ENCODE peak calls at places on chromosomes 12 and 14, in ten cellular contexts. V is activated T-helper 1 cell treated with anti-CD3 and anti-CD28 coated beads, Interleukin-12 subunit alpha, Interleukin-12 subunit beta, Interleukin-2, Interleukin-4 antibody, amounts not matched to agents 30 ng/mL and 10 ng/mL and 1 ng/mL, durations not matched to agents 14 hours and 24 hours and 36 hours; T is stimulated activated CD4-positive, alpha-beta T cell treated with anti-CD3 and anti-CD28 coated beads, Interleukin-15, amount 100 ng/mL, for 48 hours; X is neural progenitor cell; H is AG09319; K is activated B cell treated with CpG ODN at 0.5 μM for 24 hours; J is GM12865; G is stimulated activated CD8-positive, alpha-beta memory T cell treated with anti-CD3 and anti-CD28 coated beads, Interleukin-2, amount 100 ng/mL, for 48 hours; Z is M059J; B is body of pancreas. A is an unnamed sample.

GRCh38 chr12:22539055-22539454 is 5.3 kb downstream of the C2CD5 start:
- DNase-seq in K (no peak), Z (no peak), G (no peak), B (no peak), V (no peak), T (no peak), X (no peak), J (peak; percentile 9), H (no peak), A (no peak)

GRCh38 chr12:55762646-55763045 is 19.7 kb downstream of the GDF11 start:
- DNase-seq in H (no peak), Z (no peak), B (no peak), X (no peak), G (no peak), K (no peak), T (no peak), V (no peak), J (no peak), A (no peak)

GRCh38 chr14:50954811-50955372 is 10.6 kb upstream of the PYGL start:
- DNase-seq in G (no peak), Z (peak; percentile 73), X (peak; percentile 30), K (no peak), B (no peak), T (no peak), V (no peak), H (no peak), J (peak; percentile 48), A (no peak)

GRCh38 chr12:100593490-100593889 is 20.0 kb downstream of the GAS2L3 start:
- DNase-seq in H (no peak), G (no peak), V (no peak), Z (peak; percentile 33), T (no peak), B (no peak), K (no peak), X (no peak), J (no peak), A (no peak)

GRCh38 chr14:100059433-100059781 is 5.8 kb upstream of the EVL start:
- DNase-seq in B (no peak), X (no peak), V (no peak), G (no peak), J (no peak), H (no peak), Z (no peak), K (no peak), T (no peak), A (no peak)

GRCh38 chr14:75514673-75515630 is 7.3 kb upstream of the BATF start:
- DNase-seq in X (peak; percentile 20), Z (peak; percentile 39), V (no peak), B (no peak), H (no peak), G (no peak), J (peak; percentile 90), T (peak; percentile 24), K (peak; percentile 61), A (no peak)

GRCh38 chr12:122200541-122201175 is 2.9 kb upstream of the B3GNT4 start:
- DNase-seq in K (no peak), B (no peak), T (no peak), G (no peak), Z (no peak), V (no peak), X (peak; percentile 49), H (no peak), J (no peak), A (no peak)

GRCh38 chr12:114770323-114770722 is 86.3 kb upstream of the TBX3 start:
- DNase-seq in V (no peak), X (no peak), G (no peak), H (no peak), Z (peak; percentile 78), J (no peak), T (no peak), K (no peak), B (no peak), A (no peak)

GRCh38 chr12:110371408-110372055 is 32.0 kb downstream of the ANAPC7 start:
- DNase-seq in G (no peak), V (no peak), T (no peak), B (no peak), J (peak; percentile 74), H (no peak), Z (no peak), K (peak; percentile 78), X (no peak), A (no peak)

GRCh38 chr12:131828671-131829350 is 618 bp downstream of the MMP17 start:
- DNase-seq in T (no peak), J (no peak), Z (peak; percentile 40), X (peak; percentile 30), V (no peak), K (peak; percentile 48), G (no peak), H (no peak), B (no peak), A (no peak)

GRCh38 chr12:117120787-117121186 is 21.6 kb upstream of the TESC start:
- DNase-seq in T (no peak), B (no peak), G (no peak), Z (no peak), J (no peak), K (no peak), X (no peak), V (no peak), H (no peak), A (no peak)

GRCh38 chr12:24776856-24777255 is 172.0 kb downstream of the BCAT1 start:
- DNase-seq in G (no peak), K (no peak), Z (peak; percentile 14), B (no peak), H (no peak), T (no peak), X (no peak), J (no peak), V (no peak), A (no peak)

GRCh38 chr14:61558271-61558670 is 137.0 kb upstream of the HIF1A start:
- DNase-seq in X (no peak), V (no peak), Z (peak; percentile 44), K (no peak), G (no peak), H (no peak), J (no peak), B (no peak), T (no peak), A (no peak)

GRCh38 chr12:72139411-72139810 is 132.8 kb upstream of the TRHDE start:
- DNase-seq in H (no peak), Z (no peak), B (no peak), K (no peak), T (no peak), G (no peak), V (no peak), X (no peak), J (no peak), A (no peak)

GRCh38 chr12:111387747-111388365 is 17.9 kb upstream of the SH2B3 start:
- DNase-seq in T (no peak), X (peak; percentile 50), V (no peak), B (no peak), G (no peak), J (no peak), Z (no peak), H (no peak), K (no peak), A (no peak)

GRCh38 chr12:58804749-58805148 is 115.6 kb downstream of the LRIG3 start:
- DNase-seq in Z (no peak), B (no peak), K (no peak), X (peak; percentile 38), J (peak; percentile 9), T (no peak), V (no peak), G (no peak), H (no peak), A (no peak)

GRCh38 chr14:99177046-99177655 is 94.8 kb downstream of the BCL11B start:
- DNase-seq in J (no peak), G (no peak), H (no peak), Z (no peak), K (no peak), X (no peak), V (no peak), B (no peak), T (no peak), A (no peak)

GRCh38 chr12:61821381-61821780 is 438.8 kb upstream of the USP15 start:
- DNase-seq in K (no peak), Z (no peak), H (no peak), B (no peak), J (no peak), G (no peak), T (no peak), X (no peak), V (no peak), A (no peak)

GRCh38 chr14:103444837-103445524 is 59.8 kb downstream of the MARK3 start:
- DNase-seq in Z (no peak), V (no peak), G (no peak), H (no peak), X (no peak), B (no peak), J (no peak), K (no peak), T (no peak), A (no peak)